ENCODE peak calls at places on chromosome 9, in seven cellular contexts. B is T-cell; Z is NCI-H1105 treated with DMSO at 0.1 percent for 48 hours; V is stimulated activated CD4-positive, alpha-beta T cell treated with anti-CD3 and anti-CD28 coated beads, Interleukin-1b, Interleukin-23, amount 100 ng/mL, for 48 hours; S is NCI-H146; G is ovary; P is choroid plexus epithelial cell. X is an unnamed sample.

GRCh38 chr9:130364619-130365322 is 80.0 kb upstream of the ASS1 start:
- DNase-seq in G (no peak), Z (no peak), V (no peak), S (peak), B (no peak), P (no peak), X (no peak)

GRCh38 chr9:21465859-21466518 is 16.1 kb downstream of the IFNE start:
- DNase-seq in V (no peak), B (no peak), P (peak), G (no peak), Z (no peak), S (peak), X (peak)

GRCh38 chr9:100134731-100135130 is 35.7 kb downstream of the INVS start:
- DNase-seq in G (no peak), P (no peak), Z (no peak), S (no peak), V (no peak), B (no peak), X (no peak)

GRCh38 chr9:20252778-20253177 is 369.5 kb downstream of the MLLT3 start:
- DNase-seq in V (no peak), G (no peak), S (no peak), B (no peak), P (no peak), Z (no peak), X (no peak)

GRCh38 chr9:81132318-81132717 is 557.0 kb downstream of the TLE1 start:
- DNase-seq in Z (no peak), S (no peak), G (no peak), V (no peak), B (no peak), P (peak), X (no peak)

GRCh38 chr9:123070210-123070609 is 36.7 kb downstream of the GPR21 start:
- DNase-seq in P (no peak), G (no peak), V (peak), Z (no peak), S (no peak), B (no peak), X (no peak)

GRCh38 chr9:83535736-83536135 is 2.5 kb downstream of the FRMD3 start:
- DNase-seq in P (no peak), G (no peak), B (no peak), V (no peak), Z (no peak), S (peak), X (no peak)

GRCh38 chr9:109014267-109015025 is 1.1 kb upstream of the CTNNAL1 start:
- DNase-seq in V (no peak), Z (no peak), G (peak), B (no peak), P (peak), S (no peak), X (no peak)

GRCh38 chr9:127567898-127568617 is 44.0 kb upstream of the STXBP1 start:
- DNase-seq in S (peak), Z (no peak), P (no peak), V (no peak), B (no peak), G (no peak), X (no peak)

GRCh38 chr9:108831496-108832178 is 24.1 kb downstream of the ACTL7B start:
- DNase-seq in B (no peak), S (no peak), V (no peak), G (no peak), P (no peak), Z (no peak), X (no peak)

GRCh38 chr9:122389799-122390481 is 19.1 kb downstream of the PTGS1 start:
- DNase-seq in Z (no peak), V (no peak), G (no peak), S (no peak), P (no peak), B (no peak), X (no peak)

GRCh38 chr9:70315389-70315788 is 56.6 kb downstream of the SMC5 start:
- DNase-seq in Z (no peak), G (no peak), B (no peak), S (no peak), P (peak), V (no peak), X (no peak)

GRCh38 chr9:73613092-73613701 is 461.5 kb downstream of the ANXA1 start:
- DNase-seq in B (no peak), Z (no peak), V (no peak), G (no peak), S (no peak), P (peak), X (no peak)

GRCh38 chr9:107782381-107782780 is 292.8 kb upstream of the KLF4 start:
- DNase-seq in G (no peak), B (no peak), V (no peak), Z (no peak), S (no peak), P (peak), X (no peak)

GRCh38 chr9:112065781-112066606 is 109.1 kb downstream of the SUSD1 start:
- DNase-seq in P (peak), Z (peak), B (no peak), G (no peak), S (no peak), V (no peak), X (no peak)

GRCh38 chr9:107750741-107751521 is 261.4 kb upstream of the KLF4 start:
- DNase-seq in Z (peak), S (no peak), V (no peak), P (peak), B (no peak), G (peak), X (no peak)

X was measured in T-helper 1 cell.